ENCODE peak calls at places on chromosome 18, in six cellular contexts. W is CD8-positive, alpha-beta T cell; F is heart right ventricle; M is transverse colon; J is right lobe of liver; T is right atrium auricular region. Z is an unnamed sample.

GRCh38 chr18:63240541-63241316 is 78.8 kb downstream of the BCL2 start:
- DNase-seq in W (no peak), F (no peak), M (no peak), J (no peak), T (no peak), Z (no peak)

GRCh38 chr18:27363918-27364317 is 178.8 kb upstream of the CHST9 start:
- DNase-seq in W (no peak), F (no peak), M (no peak), J (no peak), T (no peak), Z (no peak)

GRCh38 chr18:80046961-80047541 is 12.8 kb downstream of the RBFA start:
- DNase-seq in W (no peak), F (no peak), M (no peak), J (no peak), T (no peak), Z (no peak)

GRCh38 chr18:38851526-38851925 is 1285.9 kb upstream of the CELF4 start:
- DNase-seq in W (no peak), F (no peak), M (no peak), J (no peak), T (no peak), Z (no peak)

GRCh38 chr18:79485788-79486355 is 90.1 kb downstream of the NFATC1 start:
- DNase-seq in W (no peak), F (no peak), M (no peak), J (no peak), T (no peak), Z (no peak)

GRCh38 chr18:70457223-70457622 is 168.4 kb downstream of the SOCS6 start:
- DNase-seq in W (no peak), F (no peak), M (no peak), J (no peak), T (no peak), Z (no peak)

GRCh38 chr18:74550886-74551285 is 16.6 kb downstream of the CNDP1 start:
- DNase-seq in W (no peak), F (no peak), M (no peak), J (peak; percentile 86), T (no peak), Z (no peak)

GRCh38 chr18:11119962-11120361 is 29.4 kb downstream of the PIEZO2 start:
- DNase-seq in W (no peak), F (no peak), M (no peak), J (peak; percentile 74), T (no peak), Z (no peak)

GRCh38 chr18:54205951-54206350 is 18.5 kb downstream of the MBD2 start:
- DNase-seq in W (no peak), F (no peak), M (no peak), J (no peak), T (no peak), Z (no peak)

GRCh38 chr18:48805826-48806535 is 144.8 kb downstream of the SMAD7 start:
- DNase-seq in W (no peak), F (no peak), M (peak; percentile 5), J (no peak), T (peak; percentile 58), Z (no peak)
- H3K4me1 ChIP-seq in W (peaks cover 16% of the 10 kb centered on the region), F (peaks cover 65% of the 10 kb centered on the region), M (peaks cover 23% of the 10 kb centered on the region), J (no peaks in the 10 kb centered on the region), T (no peaks in the 10 kb centered on the region), Z (peaks cover 11% of the 10 kb centered on the region)

GRCh38 chr18:34742761-34743366 is 32.8 kb downstream of the DTNA start:
- DNase-seq in W (no peak), F (no peak), M (no peak), J (no peak), T (no peak), Z (no peak)

GRCh38 chr18:34744569-34744968 is 34.5 kb downstream of the DTNA start:
- DNase-seq in W (no peak), F (no peak), M (no peak), J (no peak), T (no peak), Z (no peak)

GRCh38 chr18:34741401-34741800 is 31.3 kb downstream of the DTNA start:
- DNase-seq in W (no peak), F (no peak), M (no peak), J (no peak), T (no peak), Z (no peak)

GRCh38 chr18:34740724-34741123 is 30.6 kb downstream of the DTNA start:
- DNase-seq in W (no peak), F (no peak), M (no peak), J (no peak), T (no peak), Z (no peak)

DNA sequence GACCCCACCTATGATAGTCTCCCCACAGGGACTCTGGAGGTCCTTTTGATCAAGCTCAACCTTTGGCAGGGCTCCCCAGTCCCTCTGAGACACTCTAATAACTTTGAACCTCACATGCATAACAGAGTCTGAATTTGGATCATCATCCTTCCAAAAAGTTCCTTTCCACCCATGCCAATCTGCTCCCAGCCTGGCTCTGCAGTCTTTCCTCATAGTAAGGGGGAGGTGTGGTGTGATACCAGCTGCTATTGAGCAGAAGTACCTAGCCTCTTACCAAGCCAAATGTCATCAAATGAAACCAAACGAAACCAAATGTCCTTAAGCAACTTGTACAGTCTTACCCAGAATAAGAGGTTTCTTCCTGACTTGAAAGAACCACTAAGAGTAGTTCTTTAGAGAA is 36.5 kb downstream of the DTNA start:
- DNase-seq in W (no peak), F (no peak), M (no peak), J (no peak), T (no peak), Z (no peak)
- H3K27ac ChIP-seq in W (no peak overlapping the region), F (no peak overlapping the region), M (no peak overlapping the region), J (no peak overlapping the region), T (no peak overlapping the region), Z (no peak overlapping the region)

DNA sequence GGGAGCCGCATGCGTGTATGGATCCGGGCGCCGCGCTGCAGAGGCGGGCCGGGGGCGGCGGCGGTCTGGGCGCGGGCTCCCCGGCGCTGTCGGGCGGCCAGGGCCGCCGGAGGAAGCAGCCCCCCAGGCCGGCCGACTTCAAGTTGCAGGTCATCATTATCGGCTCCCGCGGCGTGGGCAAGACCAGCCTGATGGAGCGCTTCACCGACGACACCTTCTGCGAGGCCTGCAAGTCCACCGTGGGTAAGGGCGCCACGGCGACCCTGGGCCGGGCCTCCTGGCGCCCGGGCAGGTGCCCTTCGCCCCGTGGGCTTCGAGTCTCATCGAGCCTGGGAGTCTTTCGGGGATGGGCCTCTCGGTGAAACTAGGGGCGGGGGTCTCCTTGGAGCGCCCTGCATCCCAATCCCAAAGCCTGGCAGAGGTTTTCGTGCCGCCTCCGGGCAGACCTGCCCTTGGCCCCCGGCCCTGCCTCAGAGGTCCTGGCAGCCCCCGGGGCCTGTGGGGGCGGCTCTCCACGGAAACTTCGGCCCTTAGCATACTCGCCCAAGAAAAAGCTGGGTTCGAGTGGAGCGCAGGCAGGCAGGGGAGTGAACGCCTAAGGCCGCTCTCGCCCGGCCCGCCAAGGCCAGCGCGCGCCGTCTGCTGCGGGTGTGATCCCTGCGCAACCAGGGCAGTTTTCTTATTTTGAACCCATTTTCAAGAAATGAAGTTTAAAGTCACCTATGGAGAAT is 639 bp downstream of the RAB12 start:
- DNase-seq in W (no peak), F (peak; percentile 26), M (peak; percentile 15), J (peak; percentile 48), T (no peak), Z (no peak)
- H3K4me3 ChIP-seq in W (peak overlapping the region; percentile 64), F (peak overlapping the region; percentile 94), M (peak overlapping the region; percentile 94), J (peak overlapping the region; percentile 84), T (peak overlapping the region; percentile 75), Z (peak overlapping the region; percentile 94)

GRCh38 chr18:76457475-76457874 is 37.6 kb downstream of the ZNF516 start:
- DNase-seq in W (no peak), F (no peak), M (no peak), J (no peak), T (peak; percentile 54), Z (peak; percentile 15)

GRCh38 chr18:76455015-76455676 is 39.9 kb downstream of the ZNF516 start:
- DNase-seq in W (no peak), F (no peak), M (no peak), J (no peak), T (no peak), Z (no peak)

GRCh38 chr18:76454429-76454828 is 40.6 kb downstream of the ZNF516 start:
- DNase-seq in W (no peak), F (no peak), M (no peak), J (no peak), T (no peak), Z (no peak)

GRCh38 chr18:76456823-76457222 is 38.2 kb downstream of the ZNF516 start:
- DNase-seq in W (no peak), F (no peak), M (no peak), J (no peak), T (no peak), Z (peak; percentile 7)

GRCh38 chr18:76456018-76456750 is 38.9 kb downstream of the ZNF516 start:
- DNase-seq in W (no peak), F (no peak), M (no peak), J (no peak), T (peak; percentile 28), Z (no peak)
- H3K4me1 ChIP-seq in W (peaks cover 12% of the 10 kb centered on the region), F (peaks cover 55% of the 10 kb centered on the region), M (peaks cover 50% of the 10 kb centered on the region), J (no peaks in the 10 kb centered on the region), T (no peaks in the 10 kb centered on the region), Z (peaks cover 4% of the 10 kb centered on the region)

GRCh38 chr18:23209796-23210195 is 74.5 kb downstream of the CABLES1 start:
- DNase-seq in W (no peak), F (no peak), M (no peak), J (no peak), T (no peak), Z (no peak)

GRCh38 chr18:23211146-23211545 is 75.9 kb downstream of the CABLES1 start:
- DNase-seq in W (no peak), F (no peak), M (no peak), J (no peak), T (no peak), Z (no peak)

GRCh38 chr18:23213200-23213599 is 77.9 kb downstream of the CABLES1 start:
- DNase-seq in W (no peak), F (no peak), M (no peak), J (no peak), T (no peak), Z (no peak)

GRCh38 chr18:23210526-23210925 is 75.2 kb downstream of the CABLES1 start:
- DNase-seq in W (no peak), F (no peak), M (no peak), J (no peak), T (no peak), Z (no peak)

GRCh38 chr18:23212161-23212560 is 76.9 kb downstream of the CABLES1 start:
- DNase-seq in W (no peak), F (no peak), M (no peak), J (no peak), T (no peak), Z (no peak)
- H3K27ac ChIP-seq in W (no peak overlapping the region), F (no peak overlapping the region), M (no peak overlapping the region), J (no peak overlapping the region), T (no peak overlapping the region), Z (no peak overlapping the region)

DNA sequence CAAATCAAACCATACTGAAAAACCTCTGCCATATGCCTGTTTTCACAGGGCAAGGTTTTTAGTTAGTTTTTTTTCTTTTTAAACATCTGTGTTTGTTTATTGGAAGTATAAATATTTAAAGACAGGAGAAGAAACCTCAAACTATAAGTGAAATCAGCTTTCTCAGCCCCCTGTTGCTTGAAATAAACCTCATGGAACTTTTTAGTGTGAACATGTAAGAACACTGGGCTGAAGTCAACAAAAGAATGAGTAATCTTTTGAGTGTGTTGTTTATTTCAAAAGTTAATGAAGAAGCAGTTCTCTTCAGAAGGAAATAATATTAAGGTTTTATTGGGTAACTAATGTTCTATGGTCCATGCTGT is 657.7 kb upstream of the SYT4 start:
- DNase-seq in W (no peak), F (no peak), M (no peak), J (no peak), T (no peak), Z (no peak)
- H3K4me3 ChIP-seq in W (no peak overlapping the region), F (no peak overlapping the region), M (no peak overlapping the region), J (no peak overlapping the region), T (no peak overlapping the region), Z (no peak overlapping the region)

Z was measured in lung.